ENCODE peak calls at places on chromosome 19, in four cellular contexts. U, E, C and V are unnamed samples.

GRCh38 chr19:45349126-45349415 is 8.5 kb downstream of the KLC3 start:
- DNase-seq in U (no peak), E (no peak), C (no peak), V (no peak)

GRCh38 chr19:53871448-53871847 is 3.8 kb downstream of the MYADM start:
- DNase-seq in U (no peak), E (no peak), C (peak; percentile 51), V (no peak)

GRCh38 chr19:48540110-48540509 is 11.9 kb upstream of the SULT2B1 start:
- DNase-seq in U (peak; percentile 55), E (no peak), C (no peak), V (no peak)

GRCh38 chr19:12666305-12667048 is at the start of the genes MAN2B1 and WDR83:
- DNase-seq in U (peak; percentile 41), E (peak; percentile 72), C (peak; percentile 87), V (peak; percentile 26)

GRCh38 chr19:46775642-46776258 is 12.6 kb downstream of the SLC1A5 start:
- DNase-seq in U (no peak), E (no peak), C (no peak), V (no peak)

GRCh38 chr19:44718441-44719261 is 19.7 kb downstream of the CEACAM16 start:
- DNase-seq in U (peak; percentile 95), E (peak; percentile 75), C (peak; percentile 83), V (peak; percentile 54)

GRCh38 chr19:50835103-50835784 is 1.9 kb upstream of the KLK15 start:
- DNase-seq in U (no peak), E (no peak), C (peak; percentile 29), V (no peak)

GRCh38 chr19:53792721-53793433 is 31.2 kb downstream of the NLRP12 start:
- DNase-seq in U (peak; percentile 92), E (peak; percentile 95), C (peak; percentile 71), V (peak; percentile 61)

GRCh38 chr19:55690109-55690768 is 15.2 kb downstream of the EPN1 start:
- DNase-seq in U (no peak), E (no peak), C (no peak), V (no peak)

GRCh38 chr19:39160889-39161672 is 35.5 kb downstream of the PAK4 start:
- DNase-seq in U (no peak), E (peak; percentile 25), C (peak; percentile 44), V (peak; percentile 24)

GRCh38 chr19:42420055-42420544 is 7.1 kb downstream of the LIPE start:
- DNase-seq in U (peak; percentile 89), E (no peak), C (peak; percentile 49), V (peak; percentile 18)

GRCh38 chr19:55483681-55484361 is 1.2 kb upstream of the NAT14 start:
- DNase-seq in U (no peak), E (no peak), C (no peak), V (no peak)

GRCh38 chr19:13692096-13692495 is 72.2 kb upstream of the MRI1 start:
- DNase-seq in U (no peak), E (no peak), C (no peak), V (peak; percentile 80)

GRCh38 chr19:2478324-2478755 is 2.4 kb downstream of the GADD45B start:
- DNase-seq in U (peak; percentile 74), E (peak; percentile 63), C (peak; percentile 89), V (peak; percentile 57)

GRCh38 chr19:51460164-51460992 is 2.1 kb upstream of the SIGLEC8 start:
- DNase-seq in U (peak; percentile 33), E (no peak), C (no peak), V (no peak)

GRCh38 chr19:4338441-4339350 is at the start of gene STAP2:
- DNase-seq in U (no peak), E (peak; percentile 68), C (peak; percentile 31), V (no peak)

GRCh38 chr19:16896913-16897571 is 8.2 kb downstream of the F2RL3 start:
- DNase-seq in U (peak; percentile 80), E (no peak), C (peak; percentile 99), V (peak; percentile 84)

GRCh38 chr19:38836438-38837303 is 5.1 kb upstream of the ECH1 start:
- DNase-seq in U (no peak), E (peak; percentile 39), C (no peak), V (no peak)

GRCh38 chr19:29940971-29941585 is 961 bp upstream of the URI1 start:
- DNase-seq in U (no peak), E (no peak), C (no peak), V (no peak)

DNA sequence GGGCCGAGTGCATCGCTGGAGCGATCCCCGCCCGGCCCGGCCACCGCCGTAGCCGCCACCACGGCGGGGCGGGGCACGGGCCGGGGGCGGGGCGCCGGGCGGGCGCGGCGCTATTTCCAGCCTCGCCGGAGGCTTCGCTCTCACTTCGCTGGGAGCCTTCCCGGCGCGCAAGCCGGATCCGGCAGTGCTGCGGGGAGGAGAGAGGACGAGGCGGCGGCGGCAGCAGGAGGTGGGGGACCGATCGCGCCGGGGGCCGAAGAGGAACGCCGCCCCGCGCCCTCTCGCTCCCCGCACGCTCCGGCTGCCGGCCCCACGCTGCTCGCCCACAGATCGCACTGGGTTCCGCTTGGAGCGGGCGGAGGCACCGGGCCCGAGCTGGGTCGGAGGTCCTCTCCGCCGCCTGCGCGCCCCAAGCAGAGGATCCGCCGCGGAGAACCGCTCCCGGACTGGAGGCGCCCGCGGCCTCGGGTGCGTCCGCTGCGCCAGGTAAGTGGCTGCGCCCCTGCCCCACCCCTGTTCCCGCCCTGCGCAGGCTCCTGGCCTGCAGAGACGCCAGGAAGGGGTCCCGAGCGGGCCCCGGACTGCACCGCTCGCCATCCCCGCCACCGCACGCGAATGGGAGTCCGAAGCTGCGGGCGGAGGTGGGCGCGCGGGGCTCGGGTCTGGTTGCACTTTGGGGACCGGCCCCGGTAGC is at the start of gene CHST8:
- DNase-seq in U (no peak), E (no peak), C (no peak), V (peak; percentile 18)
- H3K4me2 ChIP-seq in U (peak within 1 kb of the TSS; percentile 98), E (no peak within 1 kb of the TSS), C (peak within 1 kb of the TSS; percentile 70), V (peak within 1 kb of the TSS; percentile 75)

GRCh38 chr19:424546-424945 is 15.6 kb upstream of the C2CD4C start:
- DNase-seq in U (no peak), E (no peak), C (no peak), V (no peak)

GRCh38 chr19:428144-428543 is 19.2 kb upstream of the C2CD4C start:
- DNase-seq in U (no peak), E (no peak), C (no peak), V (no peak)

GRCh38 chr19:423691-424466 is 14.9 kb upstream of the C2CD4C start:
- DNase-seq in U (no peak), E (no peak), C (no peak), V (no peak)

GRCh38 chr19:425056-425455 is 16.1 kb upstream of the C2CD4C start:
- DNase-seq in U (no peak), E (no peak), C (no peak), V (no peak)

DNA sequence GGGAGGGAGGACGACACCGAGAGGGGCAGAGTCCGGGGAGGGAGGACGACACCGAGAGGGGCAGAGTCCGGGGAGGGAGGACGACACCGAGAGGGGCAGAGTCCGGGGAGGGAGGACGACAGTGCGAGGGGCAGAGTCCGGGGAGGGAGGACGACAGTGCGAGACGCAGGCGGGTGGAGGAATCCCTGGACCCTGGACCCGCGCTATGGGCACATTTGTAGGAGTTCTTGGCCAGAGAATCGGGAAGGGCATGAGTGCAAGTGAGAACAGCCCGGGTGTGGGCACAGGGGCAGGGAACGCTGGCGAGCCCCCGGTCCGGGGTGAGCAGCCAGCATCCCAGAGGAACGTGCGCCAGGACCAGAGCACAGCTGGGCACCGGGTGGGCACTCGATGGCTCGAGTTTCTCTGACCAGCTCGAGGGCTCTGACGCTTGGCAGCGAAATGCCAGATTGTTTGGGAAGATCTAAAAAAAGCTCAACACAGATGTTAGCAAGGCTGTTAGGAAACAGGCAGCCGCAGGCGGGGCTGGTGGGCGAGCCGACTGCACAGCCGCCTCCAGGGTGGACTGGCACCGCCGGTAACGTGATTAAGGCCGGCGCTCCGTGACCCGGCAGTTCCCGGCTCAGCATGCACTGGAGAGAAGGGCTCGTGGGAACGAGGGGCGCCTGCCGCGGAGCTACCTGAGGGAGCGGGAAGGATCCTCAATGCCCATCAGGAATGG is 17.9 kb upstream of the C2CD4C start:
- DNase-seq in U (no peak), E (no peak), C (no peak), V (no peak)
- H3K4me2 ChIP-seq in U (no peak overlapping the region), E (no peak overlapping the region), C (no peak overlapping the region), V (no peak overlapping the region)

GRCh38 chr19:1129535-1129934 is 25.7 kb downstream of the GPX4 start:
- DNase-seq in U (no peak), E (no peak), C (no peak), V (no peak)
- H3K4me2 ChIP-seq in U (no peak overlapping the region), E (no peak overlapping the region), C (no peak overlapping the region), V (peak overlapping the region; percentile 98)

GRCh38 chr19:5554828-5555227 is 12.9 kb downstream of the TINCR start:
- DNase-seq in U (no peak), E (no peak), C (no peak), V (no peak)

GRCh38 chr19:5559804-5560133 is 8.0 kb downstream of the TINCR start:
- DNase-seq in U (no peak), E (no peak), C (no peak), V (no peak)

GRCh38 chr19:5557691-5558090 is 10.1 kb downstream of the TINCR start:
- DNase-seq in U (no peak), E (no peak), C (no peak), V (no peak)

GRCh38 chr19:5560156-5560555 is 7.6 kb downstream of the TINCR start:
- DNase-seq in U (no peak), E (no peak), C (no peak), V (no peak)

GRCh38 chr19:5558101-5558621 is 9.6 kb downstream of the TINCR start:
- DNase-seq in U (no peak), E (no peak), C (no peak), V (no peak)
- H3K4me2 ChIP-seq in U (no peak overlapping the region), E (no peak overlapping the region), C (no peak overlapping the region), V (no peak overlapping the region)

DNA sequence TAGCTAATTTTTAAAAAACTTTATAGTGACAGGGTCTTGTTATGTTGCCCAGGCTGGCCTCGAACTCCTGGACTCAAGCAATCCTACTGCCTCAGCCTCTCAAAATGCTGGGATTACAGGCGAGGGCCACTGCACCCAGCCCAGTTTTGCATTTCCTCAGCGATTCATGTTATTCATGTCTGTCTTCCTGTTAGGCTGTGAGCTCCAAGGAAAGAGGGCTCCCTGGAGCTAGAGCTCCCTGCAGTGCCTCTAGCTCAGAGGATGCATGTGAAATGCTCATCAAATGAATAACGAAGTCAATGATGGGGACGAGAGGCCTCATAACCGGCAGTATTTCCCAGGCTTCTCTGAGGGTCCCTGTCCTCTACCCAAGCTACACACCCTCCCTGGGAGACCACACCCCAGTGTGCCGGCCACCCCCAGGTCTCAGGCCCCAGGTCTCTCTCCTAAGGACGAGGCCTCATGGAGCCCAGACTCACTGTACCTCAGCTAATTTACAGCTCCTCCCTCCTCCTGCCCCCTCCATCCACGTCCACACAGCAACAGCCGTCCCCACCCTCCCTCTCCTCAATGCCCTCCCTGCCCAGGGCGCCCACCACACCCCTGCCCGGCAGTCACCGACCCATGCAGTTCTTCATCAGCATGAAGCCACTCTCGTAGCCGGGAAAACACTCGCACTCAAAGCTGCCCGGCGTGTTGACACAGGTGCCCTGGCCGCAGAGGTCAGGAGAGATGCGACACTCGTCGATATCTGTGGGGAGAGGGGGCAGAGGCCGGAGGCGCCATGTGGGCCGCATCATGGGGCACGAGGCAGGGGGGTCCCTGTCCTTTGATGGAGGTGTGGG is 28.5 kb downstream of the FBN3 start:
- DNase-seq in U (no peak), E (no peak), C (no peak), V (no peak)
- H3K4me2 ChIP-seq in U (no peak overlapping the region), E (no peak overlapping the region), C (no peak overlapping the region), V (no peak overlapping the region)